ENCODE peak calls at places on chromosomes 2 and 18, in five cellular contexts. One of them, this sample, is unnamed.

GRCh38 chr2:102753563-102754159 is 8.2 kb upstream of the TMEM182 start:
- DNase-seq in activated T-cell treated with anti-CD3 and anti-CD28 coated beads for 1 hour: no peak
- DNase-seq in thoracic aorta: no peak
- DNase-seq in NCI-H2171: peak; percentile 11
- DNase-seq in COR-L47: peak; percentile 23
- DNase-seq in this sample: no peak

GRCh38 chr2:24454258-24454657 is 36.8 kb upstream of the NCOA1 start:
- DNase-seq in activated T-cell treated with anti-CD3 and anti-CD28 coated beads for 1 hour: no peak
- DNase-seq in NCI-H2171: no peak
- DNase-seq in thoracic aorta: no peak
- DNase-seq in COR-L47: no peak
- DNase-seq in this sample: no peak

GRCh38 chr2:47008381-47009280 is 93.0 kb upstream of the MCFD2 start:
- DNase-seq in activated T-cell treated with anti-CD3 and anti-CD28 coated beads for 1 hour: no peak
- DNase-seq in thoracic aorta: peak; percentile 63
- DNase-seq in NCI-H2171: peak; percentile 87
- DNase-seq in COR-L47: peak; percentile 43
- DNase-seq in this sample: no peak

GRCh38 chr2:25543939-25544338 is 129.4 kb downstream of the DTNB start:
- DNase-seq in COR-L47: no peak
- DNase-seq in activated T-cell treated with anti-CD3 and anti-CD28 coated beads for 1 hour: no peak
- DNase-seq in NCI-H2171: no peak
- DNase-seq in thoracic aorta: no peak
- DNase-seq in this sample: no peak

GRCh38 chr2:190404487-190404886 is 3.7 kb upstream of the MFSD6 start:
- DNase-seq in activated T-cell treated with anti-CD3 and anti-CD28 coated beads for 1 hour: no peak
- DNase-seq in thoracic aorta: no peak
- DNase-seq in NCI-H2171: no peak
- DNase-seq in COR-L47: no peak
- DNase-seq in this sample: no peak

GRCh38 chr2:32715391-32715841 is 87.6 kb downstream of the TTC27 start:
- DNase-seq in NCI-H2171: no peak
- DNase-seq in activated T-cell treated with anti-CD3 and anti-CD28 coated beads for 1 hour: no peak
- DNase-seq in thoracic aorta: no peak
- DNase-seq in COR-L47: no peak
- DNase-seq in this sample: no peak

GRCh38 chr2:240960963-240961876 is 37.2 kb upstream of the SNED1 start:
- DNase-seq in thoracic aorta: no peak
- DNase-seq in NCI-H2171: no peak
- DNase-seq in COR-L47: no peak
- DNase-seq in activated T-cell treated with anti-CD3 and anti-CD28 coated beads for 1 hour: no peak
- DNase-seq in this sample: no peak

GRCh38 chr2:48412409-48413259 is 117.3 kb upstream of the STON1 start:
- DNase-seq in activated T-cell treated with anti-CD3 and anti-CD28 coated beads for 1 hour: no peak
- DNase-seq in NCI-H2171: no peak
- DNase-seq in COR-L47: no peak
- DNase-seq in thoracic aorta: no peak
- DNase-seq in this sample: no peak

GRCh38 chr18:3596324-3597158 is 146.6 kb downstream of the TGIF1 start:
- DNase-seq in COR-L47: no peak
- DNase-seq in activated T-cell treated with anti-CD3 and anti-CD28 coated beads for 1 hour: no peak
- DNase-seq in thoracic aorta: no peak
- DNase-seq in NCI-H2171: no peak
- DNase-seq in this sample: no peak

GRCh38 chr18:9928646-9929259 is 14.9 kb downstream of the VAPA start:
- DNase-seq in activated T-cell treated with anti-CD3 and anti-CD28 coated beads for 1 hour: no peak
- DNase-seq in NCI-H2171: no peak
- DNase-seq in thoracic aorta: no peak
- DNase-seq in COR-L47: no peak
- DNase-seq in this sample: no peak

GRCh38 chr2:134308474-134309385 is 54.9 kb downstream of the MGAT5 start:
- DNase-seq in NCI-H2171: no peak
- DNase-seq in thoracic aorta: no peak
- DNase-seq in activated T-cell treated with anti-CD3 and anti-CD28 coated beads for 1 hour: no peak
- DNase-seq in COR-L47: no peak
- DNase-seq in this sample: no peak

GRCh38 chr2:127086800-127087737 is 19.9 kb downstream of the BIN1 start:
- DNase-seq in COR-L47: no peak
- DNase-seq in thoracic aorta: no peak
- DNase-seq in NCI-H2171: no peak
- DNase-seq in activated T-cell treated with anti-CD3 and anti-CD28 coated beads for 1 hour: no peak
- DNase-seq in this sample: peak; percentile 84

GRCh38 chr2:31324000-31324633 is 90.2 kb downstream of the EHD3 start:
- DNase-seq in thoracic aorta: no peak
- DNase-seq in NCI-H2171: no peak
- DNase-seq in activated T-cell treated with anti-CD3 and anti-CD28 coated beads for 1 hour: no peak
- DNase-seq in COR-L47: no peak
- DNase-seq in this sample: no peak

GRCh38 chr2:96324716-96325037 is 440 bp upstream of the ITPRIPL1 start:
- DNase-seq in activated T-cell treated with anti-CD3 and anti-CD28 coated beads for 1 hour: no peak
- DNase-seq in COR-L47: no peak
- DNase-seq in thoracic aorta: no peak
- DNase-seq in NCI-H2171: no peak
- DNase-seq in this sample: no peak

GRCh38 chr2:174662859-174663258 is 65.3 kb upstream of the WIPF1 start:
- DNase-seq in thoracic aorta: no peak
- DNase-seq in COR-L47: no peak
- DNase-seq in NCI-H2171: no peak
- DNase-seq in activated T-cell treated with anti-CD3 and anti-CD28 coated beads for 1 hour: no peak
- DNase-seq in this sample: no peak

GRCh38 chr2:73985318-73986084 is 791 bp downstream of the TET3 start:
- DNase-seq in activated T-cell treated with anti-CD3 and anti-CD28 coated beads for 1 hour: peak; percentile 39
- DNase-seq in thoracic aorta: no peak
- DNase-seq in COR-L47: peak; percentile 48
- DNase-seq in NCI-H2171: no peak
- DNase-seq in this sample: no peak

GRCh38 chr2:12602661-12603060 is 114.1 kb upstream of the TRIB2 start:
- DNase-seq in thoracic aorta: no peak
- DNase-seq in COR-L47: no peak
- DNase-seq in activated T-cell treated with anti-CD3 and anti-CD28 coated beads for 1 hour: no peak
- DNase-seq in NCI-H2171: no peak
- DNase-seq in this sample: no peak

GRCh38 chr2:241007880-241008710 is 9.7 kb downstream of the SNED1 start:
- DNase-seq in COR-L47: no peak
- DNase-seq in NCI-H2171: no peak
- DNase-seq in activated T-cell treated with anti-CD3 and anti-CD28 coated beads for 1 hour: no peak
- DNase-seq in thoracic aorta: no peak
- DNase-seq in this sample: no peak

GRCh38 chr18:59627414-59627813 is 69.8 kb downstream of the CCBE1 start:
- DNase-seq in activated T-cell treated with anti-CD3 and anti-CD28 coated beads for 1 hour: no peak
- DNase-seq in COR-L47: no peak
- DNase-seq in NCI-H2171: no peak
- DNase-seq in thoracic aorta: no peak
- DNase-seq in this sample: no peak

GRCh38 chr2:54925022-54925421 is 125.2 kb downstream of the RTN4 start:
- DNase-seq in activated T-cell treated with anti-CD3 and anti-CD28 coated beads for 1 hour: no peak
- DNase-seq in NCI-H2171: no peak
- DNase-seq in COR-L47: no peak
- DNase-seq in thoracic aorta: no peak
- DNase-seq in this sample: no peak

GRCh38 chr2:28071221-28071620 is 180.7 kb downstream of the BABAM2 start:
- DNase-seq in activated T-cell treated with anti-CD3 and anti-CD28 coated beads for 1 hour: no peak
- DNase-seq in thoracic aorta: no peak
- DNase-seq in COR-L47: no peak
- DNase-seq in NCI-H2171: no peak
- DNase-seq in this sample: no peak

GRCh38 chr2:36902385-36903120 is 63.8 kb downstream of the STRN start:
- DNase-seq in COR-L47: no peak
- DNase-seq in NCI-H2171: no peak
- DNase-seq in activated T-cell treated with anti-CD3 and anti-CD28 coated beads for 1 hour: no peak
- DNase-seq in thoracic aorta: no peak
- DNase-seq in this sample: no peak

GRCh38 chr2:149490296-149490695 is 97.3 kb downstream of the MMADHC start:
- DNase-seq in COR-L47: no peak
- DNase-seq in thoracic aorta: no peak
- DNase-seq in activated T-cell treated with anti-CD3 and anti-CD28 coated beads for 1 hour: no peak
- DNase-seq in NCI-H2171: no peak
- DNase-seq in this sample: no peak

GRCh38 chr2:163800889-163801498 is 65.2 kb upstream of the FIGN start:
- DNase-seq in thoracic aorta: no peak
- DNase-seq in COR-L47: no peak
- DNase-seq in NCI-H2171: no peak
- DNase-seq in activated T-cell treated with anti-CD3 and anti-CD28 coated beads for 1 hour: no peak
- DNase-seq in this sample: no peak

GRCh38 chr18:3931542-3932112 is 481.7 kb downstream of the TGIF1 start:
- DNase-seq in COR-L47: no peak
- DNase-seq in NCI-H2171: no peak
- DNase-seq in activated T-cell treated with anti-CD3 and anti-CD28 coated beads for 1 hour: no peak
- DNase-seq in thoracic aorta: no peak
- DNase-seq in this sample: no peak

GRCh38 chr2:173571021-173571821 is 216.5 kb downstream of the CDCA7 start:
- DNase-seq in activated T-cell treated with anti-CD3 and anti-CD28 coated beads for 1 hour: no peak
- DNase-seq in thoracic aorta: no peak
- DNase-seq in NCI-H2171: peak; percentile 73
- DNase-seq in COR-L47: peak; percentile 73
- DNase-seq in this sample: no peak

GRCh38 chr2:168114021-168114420 is 133.4 kb downstream of the STK39 start:
- DNase-seq in NCI-H2171: no peak
- DNase-seq in COR-L47: no peak
- DNase-seq in activated T-cell treated with anti-CD3 and anti-CD28 coated beads for 1 hour: no peak
- DNase-seq in thoracic aorta: no peak
- DNase-seq in this sample: no peak

GRCh38 chr18:9905401-9905922 is 8.4 kb upstream of the VAPA start:
- DNase-seq in NCI-H2171: no peak
- DNase-seq in COR-L47: no peak
- DNase-seq in thoracic aorta: no peak
- DNase-seq in activated T-cell treated with anti-CD3 and anti-CD28 coated beads for 1 hour: no peak
- DNase-seq in this sample: no peak

GRCh38 chr2:110768591-110768990 is 36.2 kb downstream of the ACOXL start:
- DNase-seq in activated T-cell treated with anti-CD3 and anti-CD28 coated beads for 1 hour: no peak
- DNase-seq in COR-L47: peak; percentile 43
- DNase-seq in NCI-H2171: no peak
- DNase-seq in thoracic aorta: no peak
- DNase-seq in this sample: no peak

GRCh38 chr2:129499747-129500146 is 479.7 kb upstream of the RAB6C start:
- DNase-seq in COR-L47: no peak
- DNase-seq in thoracic aorta: no peak
- DNase-seq in activated T-cell treated with anti-CD3 and anti-CD28 coated beads for 1 hour: no peak
- DNase-seq in NCI-H2171: no peak
- DNase-seq in this sample: no peak

GRCh38 chr2:124540805-124541204 is 515.7 kb downstream of the CNTNAP5 start:
- DNase-seq in COR-L47: no peak
- DNase-seq in activated T-cell treated with anti-CD3 and anti-CD28 coated beads for 1 hour: no peak
- DNase-seq in NCI-H2171: no peak
- DNase-seq in thoracic aorta: no peak
- DNase-seq in this sample: no peak

This sample was measured in ascending aorta.